ENCODE peak calls at places on chromosomes 6 and 20, in six cellular contexts. One of them, this sample, is unnamed.

GRCh38 chr20:1207293-1207884 is 4.1 kb downstream of the C20orf202 start:
- DNase-seq in CD8-positive, alpha-beta T cell: no peak
- DNase-seq in tibial nerve: no peak
- DNase-seq in AG04449: no peak
- DNase-seq in AG09309: no peak
- DNase-seq in GM20000: no peak
- DNase-seq in this sample: no peak

GRCh38 chr6:158654498-158654897 is 4.6 kb downstream of the SYTL3 start:
- DNase-seq in CD8-positive, alpha-beta T cell: no peak
- DNase-seq in tibial nerve: no peak
- DNase-seq in AG04449: no peak
- DNase-seq in AG09309: no peak
- DNase-seq in GM20000: no peak
- DNase-seq in this sample: no peak

GRCh38 chr20:59571591-59572314 is 32.6 kb upstream of the PHACTR3 start:
- DNase-seq in CD8-positive, alpha-beta T cell: peak
- DNase-seq in tibial nerve: peak
- DNase-seq in AG04449: no peak
- DNase-seq in AG09309: no peak
- DNase-seq in GM20000: peak
- DNase-seq in this sample: peak

GRCh38 chr6:48426636-48427035 is 315.6 kb upstream of the PTCHD4 start:
- DNase-seq in CD8-positive, alpha-beta T cell: no peak
- DNase-seq in tibial nerve: no peak
- DNase-seq in AG04449: peak
- DNase-seq in AG09309: peak
- DNase-seq in GM20000: no peak
- DNase-seq in this sample: peak

GRCh38 chr20:48157970-48158369 is 372.7 kb upstream of the SULF2 start:
- DNase-seq in CD8-positive, alpha-beta T cell: no peak
- DNase-seq in tibial nerve: no peak
- DNase-seq in AG04449: no peak
- DNase-seq in AG09309: no peak
- DNase-seq in GM20000: no peak
- DNase-seq in this sample: no peak

GRCh38 chr6:52108128-52108527 is 20.7 kb upstream of the PKHD1 start:
- DNase-seq in CD8-positive, alpha-beta T cell: no peak
- DNase-seq in tibial nerve: no peak
- DNase-seq in AG04449: no peak
- DNase-seq in AG09309: no peak
- DNase-seq in GM20000: no peak
- DNase-seq in this sample: no peak

GRCh38 chr6:118649918-118650499 is 1.4 kb downstream of the CEP85L start:
- DNase-seq in CD8-positive, alpha-beta T cell: no peak
- DNase-seq in tibial nerve: no peak
- DNase-seq in AG04449: no peak
- DNase-seq in AG09309: no peak
- DNase-seq in GM20000: no peak
- DNase-seq in this sample: no peak

GRCh38 chr6:26156105-26156849 is 69.0 kb downstream of the HFE start:
- DNase-seq in CD8-positive, alpha-beta T cell: peak
- DNase-seq in tibial nerve: peak
- DNase-seq in AG04449: peak
- DNase-seq in AG09309: no peak
- DNase-seq in GM20000: peak
- DNase-seq in this sample: peak

GRCh38 chr6:104639671-104640070 is 220.0 kb downstream of the HACE1 start:
- DNase-seq in CD8-positive, alpha-beta T cell: no peak
- DNase-seq in tibial nerve: no peak
- DNase-seq in AG04449: peak
- DNase-seq in AG09309: no peak
- DNase-seq in GM20000: peak
- DNase-seq in this sample: no peak

GRCh38 chr6:160076009-160076408 is 45.6 kb upstream of the SLC22A1 start:
- DNase-seq in CD8-positive, alpha-beta T cell: no peak
- DNase-seq in tibial nerve: no peak
- DNase-seq in AG04449: no peak
- DNase-seq in AG09309: no peak
- DNase-seq in GM20000: peak
- DNase-seq in this sample: no peak

GRCh38 chr6:1796706-1797529 is 187.2 kb downstream of the FOXC1 start:
- DNase-seq in CD8-positive, alpha-beta T cell: no peak
- DNase-seq in tibial nerve: no peak
- DNase-seq in AG04449: peak
- DNase-seq in AG09309: no peak
- DNase-seq in GM20000: peak
- DNase-seq in this sample: no peak

GRCh38 chr6:41859356-41859755 is 35.8 kb downstream of the USP49 start:
- DNase-seq in CD8-positive, alpha-beta T cell: no peak
- DNase-seq in tibial nerve: no peak
- DNase-seq in AG04449: no peak
- DNase-seq in AG09309: no peak
- DNase-seq in GM20000: no peak
- DNase-seq in this sample: no peak

GRCh38 chr20:17835240-17835940 is 133.2 kb downstream of the SNX5 start:
- DNase-seq in CD8-positive, alpha-beta T cell: no peak
- DNase-seq in tibial nerve: peak
- DNase-seq in AG04449: no peak
- DNase-seq in AG09309: peak
- DNase-seq in GM20000: no peak
- DNase-seq in this sample: no peak

GRCh38 chr20:19849341-19850189 is 91.5 kb downstream of the RIN2 start:
- DNase-seq in CD8-positive, alpha-beta T cell: no peak
- DNase-seq in tibial nerve: peak
- DNase-seq in AG04449: no peak
- DNase-seq in AG09309: no peak
- DNase-seq in GM20000: no peak
- DNase-seq in this sample: no peak

GRCh38 chr6:170269873-170270541 is 20.9 kb downstream of the DLL1 start:
- DNase-seq in CD8-positive, alpha-beta T cell: no peak
- DNase-seq in tibial nerve: no peak
- DNase-seq in AG04449: peak
- DNase-seq in AG09309: peak
- DNase-seq in GM20000: no peak
- DNase-seq in this sample: no peak

GRCh38 chr20:3092611-3093379 is 8.3 kb upstream of the AVP start:
- DNase-seq in CD8-positive, alpha-beta T cell: peak
- DNase-seq in tibial nerve: no peak
- DNase-seq in AG04449: no peak
- DNase-seq in AG09309: no peak
- DNase-seq in GM20000: peak
- DNase-seq in this sample: no peak

GRCh38 chr6:108916026-108916689 is 67.9 kb downstream of the ARMC2 start:
- DNase-seq in CD8-positive, alpha-beta T cell: no peak
- DNase-seq in tibial nerve: no peak
- DNase-seq in AG04449: no peak
- DNase-seq in AG09309: no peak
- DNase-seq in GM20000: no peak
- DNase-seq in this sample: no peak

GRCh38 chr6:108915258-108915657 is 67.0 kb downstream of the ARMC2 start:
- DNase-seq in CD8-positive, alpha-beta T cell: no peak
- DNase-seq in tibial nerve: no peak
- DNase-seq in AG04449: no peak
- DNase-seq in AG09309: no peak
- DNase-seq in GM20000: no peak
- DNase-seq in this sample: no peak

DNA sequence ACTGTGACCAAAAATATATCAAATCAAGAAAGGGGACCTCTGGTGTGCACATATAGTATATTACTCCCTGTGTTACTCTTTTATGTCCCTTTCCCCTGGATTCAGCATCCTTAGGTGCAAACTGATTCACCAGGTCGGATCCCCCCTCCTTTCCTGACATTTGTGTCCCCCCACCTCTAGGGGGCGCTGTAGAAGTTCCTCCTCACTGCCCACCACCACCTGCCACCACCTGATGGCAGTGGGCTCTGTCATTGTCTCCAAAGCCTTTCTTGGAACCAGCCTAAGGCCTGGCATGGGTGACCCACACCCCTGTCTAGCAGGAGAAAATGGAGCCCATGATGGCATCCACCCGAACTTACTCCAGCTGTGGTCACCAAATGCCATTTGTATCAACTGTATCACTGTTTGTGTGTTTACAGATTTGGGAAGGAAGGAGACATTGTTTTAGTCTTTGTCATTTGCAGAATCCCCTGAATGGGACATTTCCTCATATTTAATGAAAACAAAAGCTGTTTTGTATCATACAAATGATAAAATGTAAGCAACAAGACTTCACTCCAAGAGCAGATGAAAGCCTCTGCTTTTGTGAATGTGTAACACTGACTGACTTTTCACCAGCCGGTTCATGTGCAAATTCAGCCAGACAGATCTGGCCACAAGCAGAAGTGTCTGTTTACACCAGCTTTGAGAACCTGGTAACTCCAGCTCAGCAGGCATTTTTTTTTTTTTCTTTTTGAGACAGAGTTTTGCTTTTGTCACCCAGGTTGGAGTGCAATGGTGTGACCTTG is 66.2 kb downstream of the ARMC2 start:
- DNase-seq in CD8-positive, alpha-beta T cell: no peak
- DNase-seq in tibial nerve: no peak
- DNase-seq in AG04449: no peak
- DNase-seq in AG09309: no peak
- DNase-seq in GM20000: peak
- DNase-seq in this sample: no peak
- TF ChIP-seq CTCF in CD8-positive, alpha-beta T cell: peak
- TF ChIP-seq CTCF in tibial nerve: peak
- TF ChIP-seq CTCF in AG04449: peak
- TF ChIP-seq CTCF in AG09309: peak
- TF ChIP-seq CTCF in GM20000: peak
- TF ChIP-seq CTCF in this sample: peak

DNA sequence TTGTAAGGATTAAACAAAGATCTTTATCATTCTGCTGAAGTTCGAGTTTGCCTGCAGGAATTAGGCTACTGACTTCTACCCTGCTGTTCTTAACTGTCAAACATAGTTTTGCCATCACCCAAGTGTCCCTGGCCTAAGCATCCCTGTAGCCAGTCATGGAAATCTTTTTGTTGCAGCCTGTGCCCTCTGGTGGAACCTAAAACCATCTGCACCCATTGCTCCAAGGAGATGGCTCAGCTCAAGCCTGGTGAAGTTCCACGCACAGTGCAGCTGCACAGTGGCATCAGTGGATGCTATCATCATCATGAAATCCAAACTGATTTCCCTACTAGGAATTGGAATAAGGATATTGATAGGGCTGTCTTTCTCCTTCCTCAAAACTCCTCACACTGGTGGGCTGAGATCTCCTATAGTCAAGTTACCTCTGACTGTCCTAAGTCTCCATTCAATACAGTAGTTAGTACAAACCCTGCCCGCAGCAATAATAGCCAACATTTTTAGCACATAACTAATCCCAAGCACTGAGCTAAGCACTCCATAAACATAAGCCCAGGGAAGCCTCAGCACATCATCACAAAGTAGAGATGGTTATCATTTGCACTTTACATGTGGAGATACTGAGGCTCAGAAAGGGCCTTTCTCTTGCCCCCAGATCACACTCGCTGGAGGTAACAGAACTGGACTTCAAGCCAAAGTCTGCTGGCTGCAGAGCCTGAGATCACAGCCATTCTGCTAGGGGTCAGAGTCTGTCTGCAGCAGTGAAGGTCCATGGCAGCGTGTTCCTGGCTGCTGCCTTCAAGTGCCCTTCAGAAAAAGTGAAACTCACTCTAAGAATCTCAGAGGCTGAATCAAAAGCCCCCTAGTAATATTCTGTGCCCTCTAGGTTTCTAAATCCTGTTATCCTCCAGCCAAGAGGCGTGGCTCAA is 77.2 kb upstream of the MC3R start:
- DNase-seq in CD8-positive, alpha-beta T cell: no peak
- DNase-seq in tibial nerve: no peak
- DNase-seq in AG04449: no peak
- DNase-seq in AG09309: no peak
- DNase-seq in GM20000: no peak
- DNase-seq in this sample: no peak
- TF ChIP-seq CTCF in CD8-positive, alpha-beta T cell: no peak
- TF ChIP-seq CTCF in tibial nerve: peak
- TF ChIP-seq CTCF in AG04449: no peak
- TF ChIP-seq CTCF in AG09309: no peak
- TF ChIP-seq CTCF in GM20000: no peak
- TF ChIP-seq CTCF in this sample: no peak

GRCh38 chr6:10382322-10382721 is 32.6 kb downstream of the TFAP2A start:
- DNase-seq in CD8-positive, alpha-beta T cell: no peak
- DNase-seq in tibial nerve: no peak
- DNase-seq in AG04449: no peak
- DNase-seq in AG09309: no peak
- DNase-seq in GM20000: no peak
- DNase-seq in this sample: no peak

GRCh38 chr6:10382728-10383127 is 32.1 kb downstream of the TFAP2A start:
- DNase-seq in CD8-positive, alpha-beta T cell: no peak
- DNase-seq in tibial nerve: no peak
- DNase-seq in AG04449: no peak
- DNase-seq in AG09309: no peak
- DNase-seq in GM20000: no peak
- DNase-seq in this sample: no peak

GRCh38 chr6:10381830-10382208 is 33.1 kb downstream of the TFAP2A start:
- DNase-seq in CD8-positive, alpha-beta T cell: no peak
- DNase-seq in tibial nerve: no peak
- DNase-seq in AG04449: no peak
- DNase-seq in AG09309: no peak
- DNase-seq in GM20000: no peak
- DNase-seq in this sample: no peak

GRCh38 chr6:10383312-10384063 is 31.4 kb downstream of the TFAP2A start:
- DNase-seq in CD8-positive, alpha-beta T cell: no peak
- DNase-seq in tibial nerve: no peak
- DNase-seq in AG04449: no peak
- DNase-seq in AG09309: no peak
- DNase-seq in GM20000: no peak
- DNase-seq in this sample: no peak

DNA sequence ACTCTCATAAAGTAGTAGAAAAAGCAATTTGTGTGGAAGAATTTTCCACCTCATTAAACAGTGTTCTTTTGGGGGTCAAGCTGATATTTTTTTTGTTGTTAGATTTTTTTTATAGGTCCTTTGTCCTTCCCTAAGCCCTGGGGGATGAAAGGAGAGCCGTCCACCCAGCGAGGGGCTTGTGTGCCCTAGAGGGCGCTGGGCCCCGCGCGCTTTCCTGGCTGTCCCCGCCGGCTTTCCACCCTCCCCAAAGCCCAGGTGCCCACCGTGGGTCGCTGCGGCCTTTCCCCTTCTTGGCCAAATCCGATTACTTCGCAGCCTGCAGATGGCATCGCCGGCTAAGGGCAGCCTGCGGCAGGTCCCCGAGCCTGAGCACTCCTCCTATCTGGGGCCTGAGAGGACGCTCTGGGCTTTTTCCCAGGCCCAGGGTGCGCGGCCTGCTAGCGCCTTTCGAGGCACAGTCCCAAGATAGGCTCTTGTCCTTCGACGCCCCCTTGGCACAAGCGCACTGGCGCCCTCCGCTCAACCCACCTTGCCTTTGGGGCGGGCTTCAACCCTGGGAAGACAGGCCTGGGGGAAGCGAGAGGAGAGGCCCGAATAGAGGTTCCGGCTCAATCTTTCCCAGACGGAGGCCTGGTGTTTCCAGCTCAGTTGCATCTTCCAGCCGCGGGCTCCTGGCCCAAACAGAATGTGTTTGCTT is 33.6 kb downstream of the TFAP2A start:
- DNase-seq in CD8-positive, alpha-beta T cell: no peak
- DNase-seq in tibial nerve: no peak
- DNase-seq in AG04449: no peak
- DNase-seq in AG09309: no peak
- DNase-seq in GM20000: no peak
- DNase-seq in this sample: no peak
- TF ChIP-seq CTCF in CD8-positive, alpha-beta T cell: no peak
- TF ChIP-seq CTCF in tibial nerve: no peak
- TF ChIP-seq CTCF in AG04449: no peak
- TF ChIP-seq CTCF in AG09309: no peak
- TF ChIP-seq CTCF in GM20000: peak
- TF ChIP-seq CTCF in this sample: no peak

GRCh38 chr6:130223508-130223907 is 757 bp upstream of the SAMD3 start:
- DNase-seq in CD8-positive, alpha-beta T cell: peak
- DNase-seq in tibial nerve: no peak
- DNase-seq in AG04449: no peak
- DNase-seq in AG09309: no peak
- DNase-seq in GM20000: peak
- DNase-seq in this sample: no peak
- TF ChIP-seq CTCF in CD8-positive, alpha-beta T cell: peak
- TF ChIP-seq CTCF in tibial nerve: no peak
- TF ChIP-seq CTCF in AG04449: no peak
- TF ChIP-seq CTCF in AG09309: no peak
- TF ChIP-seq CTCF in GM20000: no peak
- TF ChIP-seq CTCF in this sample: no peak